ENCODE peak calls at places on chromosome 3, in ten cellular contexts. K is heart left ventricle, W is HAP-1, N is GM23248, M is SK-N-SH, Q is tibial nerve, Y is right cardiac atrium, L is endodermal cell, G is mesenchymal stem cell, P is H9. F is an unnamed sample.

GRCh38 chr3:63207066-63207590 is 71.0 kb upstream of the SYNPR start:
- DNase-seq in K (no peak), W (no peak), N (peak; percentile 49), M (no peak), Q (no peak), Y (no peak), L (no peak), G (no peak), P (no peak), F (no peak)

GRCh38 chr3:94937980-94938379 is 875.1 kb downstream of the NSUN3 start:
- DNase-seq in K (peak; percentile 19), W (no peak), N (no peak), M (no peak), Q (no peak), Y (no peak), L (no peak), G (no peak), P (no peak), F (no peak)

GRCh38 chr3:87052499-87053260 is 61.7 kb upstream of the VGLL3 start:
- DNase-seq in K (peak; percentile 20), W (no peak), N (no peak), M (no peak), Q (no peak), Y (peak; percentile 7), L (peak; percentile 61), G (peak; percentile 11), P (peak; percentile 66), F (no peak)

GRCh38 chr3:188236241-188236640 is 82.3 kb downstream of the LPP start:
- DNase-seq in K (no peak), W (no peak), N (no peak), M (no peak), Q (no peak), Y (no peak), L (no peak), G (no peak), P (no peak), F (no peak)

GRCh38 chr3:70856414-70857162 is 544.1 kb upstream of the MDFIC2 start:
- DNase-seq in K (no peak), W (no peak), N (peak; percentile 94), M (no peak), Q (no peak), Y (no peak), L (no peak), G (peak; percentile 49), P (no peak), F (no peak)

GRCh38 chr3:185896565-185896964 is 41.2 kb downstream of the TRA2B start:
- DNase-seq in K (no peak), W (no peak), N (no peak), M (no peak), Q (no peak), Y (no peak), L (no peak), G (no peak), P (no peak), F (no peak)

GRCh38 chr3:11476814-11477213 is 166.9 kb downstream of the VGLL4 start:
- DNase-seq in K (no peak), W (peak; percentile 40), N (no peak), M (no peak), Q (no peak), Y (no peak), L (no peak), G (no peak), P (no peak), F (no peak)

GRCh38 chr3:141237701-141238521 is 6.3 kb downstream of the PXYLP1 start:
- DNase-seq in K (peak; percentile 90), W (no peak), N (no peak), M (no peak), Q (no peak), Y (peak; percentile 51), L (no peak), G (no peak), P (no peak), F (no peak)

GRCh38 chr3:126551839-126552687 is 6.7 kb downstream of the C3orf22 start:
- DNase-seq in K (no peak), W (peak; percentile 1), N (no peak), M (peak; percentile 17), Q (no peak), Y (no peak), L (peak; percentile 33), G (no peak), P (peak; percentile 19), F (no peak)

GRCh38 chr3:169052465-169053302 is 610.8 kb downstream of the MECOM start:
- DNase-seq in K (no peak), W (no peak), N (peak; percentile 60), M (no peak), Q (no peak), Y (no peak), L (no peak), G (no peak), P (no peak), F (no peak)

GRCh38 chr3:15637131-15637951 is 35.8 kb downstream of the BTD start:
- DNase-seq in K (no peak), W (no peak), N (no peak), M (peak; percentile 33), Q (no peak), Y (no peak), L (no peak), G (peak; percentile 28), P (no peak), F (no peak)

GRCh38 chr3:59547874-59548273 is 498.0 kb upstream of the CFAP20DC start:
- DNase-seq in K (no peak), W (no peak), N (no peak), M (no peak), Q (no peak), Y (no peak), L (no peak), G (no peak), P (no peak), F (no peak)

GRCh38 chr3:112539825-112540517 is 21.8 kb downstream of the ATG3 start:
- DNase-seq in K (no peak), W (no peak), N (no peak), M (no peak), Q (no peak), Y (no peak), L (no peak), G (no peak), P (no peak), F (no peak)
- H3K9me3 ChIP-seq in K (no peaks in the 10 kb centered on the region), W (no peaks in the 10 kb centered on the region), N (no peaks in the 10 kb centered on the region), M (no peaks in the 10 kb centered on the region), Q (no peaks in the 10 kb centered on the region), Y (no peaks in the 10 kb centered on the region), L (no peaks in the 10 kb centered on the region), G (no peaks in the 10 kb centered on the region), P (no peaks in the 10 kb centered on the region), F (no peaks in the 10 kb centered on the region)

GRCh38 chr3:197239857-197240256 is 58.6 kb downstream of the DLG1 start:
- DNase-seq in K (no peak), W (no peak), N (no peak), M (no peak), Q (no peak), Y (no peak), L (no peak), G (no peak), P (no peak), F (no peak)
- H3K9me3 ChIP-seq in K (peaks cover 11% of the 10 kb centered on the region), W (peaks cover 10% of the 10 kb centered on the region), N (peaks cover 15% of the 10 kb centered on the region), M (peaks cover 29% of the 10 kb centered on the region), Q (no peaks in the 10 kb centered on the region), Y (peaks cover 3% of the 10 kb centered on the region), L (peaks cover 60% of the 10 kb centered on the region), G (peaks cover 35% of the 10 kb centered on the region), P (peaks cover 7% of the 10 kb centered on the region), F (peaks cover 29% of the 10 kb centered on the region)

DNA sequence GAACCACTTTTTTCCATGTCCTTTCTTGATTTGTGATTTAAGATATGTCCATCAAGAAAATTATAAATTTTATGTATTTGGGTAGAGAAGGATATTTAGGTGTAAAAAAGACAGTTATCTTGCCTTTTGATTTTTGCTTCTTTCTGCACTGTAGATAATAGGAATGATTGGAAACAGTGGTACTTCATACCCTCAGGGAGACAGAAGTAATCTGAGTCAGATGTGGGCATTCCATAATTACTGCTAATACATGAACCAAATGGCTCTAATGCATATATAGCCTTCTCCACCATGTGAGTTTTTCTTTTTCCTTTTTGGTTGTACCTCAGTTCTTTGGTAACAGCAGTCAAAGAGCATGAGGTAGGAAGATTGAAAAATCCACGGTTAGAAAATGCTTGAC is 67.2 kb downstream of the RARB start:
- DNase-seq in K (no peak), W (no peak), N (no peak), M (peak; percentile 54), Q (no peak), Y (no peak), L (no peak), G (no peak), P (no peak), F (no peak)
- H3K9me3 ChIP-seq in K (peaks cover 8% of the 10 kb centered on the region), W (no peaks in the 10 kb centered on the region), N (peaks cover 4% of the 10 kb centered on the region), M (no peaks in the 10 kb centered on the region), Q (no peaks in the 10 kb centered on the region), Y (no peaks in the 10 kb centered on the region), L (peaks cover 55% of the 10 kb centered on the region), G (peaks cover 58% of the 10 kb centered on the region), P (no peaks in the 10 kb centered on the region), F (peaks cover 31% of the 10 kb centered on the region)

DNA sequence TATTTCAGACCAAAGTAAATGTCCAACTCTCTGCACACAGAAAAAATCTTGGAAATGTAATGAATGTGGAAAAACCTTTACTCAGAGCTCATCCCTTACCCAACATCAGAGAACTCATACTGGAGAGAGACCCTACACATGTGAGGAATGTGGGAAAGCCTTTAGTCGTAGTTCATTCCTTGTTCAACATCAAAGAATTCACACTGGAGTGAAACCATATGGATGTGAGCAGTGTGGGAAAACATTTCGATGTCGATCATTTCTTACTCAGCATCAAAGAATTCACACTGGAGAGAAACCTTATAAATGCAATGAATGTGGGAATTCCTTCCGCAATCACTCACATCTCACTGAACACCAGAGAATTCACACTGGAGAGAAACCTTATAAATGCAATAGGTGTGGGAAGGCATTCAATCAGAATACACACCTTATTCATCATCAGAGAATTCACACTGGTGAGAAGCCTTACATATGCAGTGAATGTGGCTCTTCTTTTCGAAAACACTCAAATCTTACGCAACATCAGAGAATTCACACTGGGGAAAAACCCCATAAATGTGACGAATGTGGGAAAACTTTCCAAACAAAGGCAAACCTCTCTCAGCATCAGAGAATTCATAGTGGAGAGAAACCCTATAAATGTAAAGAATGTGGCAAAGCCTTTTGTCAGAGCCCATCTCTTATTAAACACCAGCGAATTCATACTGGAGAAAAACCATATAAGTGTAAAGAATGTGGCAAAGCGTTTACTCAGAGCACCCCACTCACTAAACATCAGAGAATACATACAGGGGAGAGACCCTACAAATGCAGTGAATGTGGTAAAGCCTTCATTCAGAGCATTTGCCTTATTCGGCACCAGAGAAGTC is 8.0 kb upstream of the ZNF501 start:
- DNase-seq in K (no peak), W (no peak), N (peak; percentile 26), M (no peak), Q (no peak), Y (no peak), L (no peak), G (peak; percentile 24), P (no peak), F (no peak)
- H3K9me3 ChIP-seq in K (peaks cover 37% of the 10 kb centered on the region), W (peaks cover 16% of the 10 kb centered on the region), N (peaks cover 26% of the 10 kb centered on the region), M (peaks cover 66% of the 10 kb centered on the region), Q (peaks cover 12% of the 10 kb centered on the region), Y (peaks cover 26% of the 10 kb centered on the region), L (peaks cover 96% of the 10 kb centered on the region), G (peaks cover 99% of the 10 kb centered on the region), P (peaks cover 78% of the 10 kb centered on the region), F (peaks cover 84% of the 10 kb centered on the region)

GRCh38 chr3:13896473-13897154 is 16.7 kb upstream of the WNT7A start:
- DNase-seq in K (peak; percentile 44), W (peak; percentile 73), N (peak; percentile 86), M (peak; percentile 70), Q (peak; percentile 57), Y (no peak), L (peak; percentile 88), G (peak; percentile 44), P (peak; percentile 72), F (peak; percentile 35)

GRCh38 chr3:13902648-13903238 is 22.9 kb upstream of the WNT7A start:
- DNase-seq in K (no peak), W (no peak), N (no peak), M (no peak), Q (no peak), Y (no peak), L (no peak), G (no peak), P (no peak), F (no peak)

GRCh38 chr3:13901935-13902584 is 22.2 kb upstream of the WNT7A start:
- DNase-seq in K (no peak), W (no peak), N (no peak), M (no peak), Q (no peak), Y (no peak), L (no peak), G (no peak), P (no peak), F (no peak)
- H3K9me3 ChIP-seq in K (peaks cover 7% of the 10 kb centered on the region), W (no peaks in the 10 kb centered on the region), N (no peaks in the 10 kb centered on the region), M (peaks cover 15% of the 10 kb centered on the region), Q (no peaks in the 10 kb centered on the region), Y (peaks cover 14% of the 10 kb centered on the region), L (peaks cover 99% of the 10 kb centered on the region), G (peaks cover 91% of the 10 kb centered on the region), P (peaks cover 42% of the 10 kb centered on the region), F (peaks cover 80% of the 10 kb centered on the region)